ENCODE peak calls at places on chromosome 17, in nine cellular contexts. One of them, this sample, is unnamed.

GRCh38 chr17:30021708-30022317 is 80.4 kb downstream of the EFCAB5 start:
- DNase-seq in effector memory CD4-positive, alpha-beta T cell: no peak
- DNase-seq in PC-3: peak; percentile 54
- DNase-seq in astrocyte: peak; percentile 18
- DNase-seq in trophoblast cell: peak; percentile 72
- DNase-seq in activated T-cell treated with anti-CD3 and anti-CD28 coated beads, Interleukin-2, amount 50 U/mL, for 72 hours: peak; percentile 27
- DNase-seq in stimulated activated CD4-positive, alpha-beta T cell treated with anti-CD3 and anti-CD28 coated beads, Interleukin-1b, Interleukin-23, amount 100 ng/mL, for 1 hour: no peak
- DNase-seq in HFF-Myc: peak; percentile 31
- DNase-seq in A673: peak; percentile 66
- DNase-seq in this sample: peak; percentile 59

GRCh38 chr17:36068524-36068923 is 4.5 kb downstream of the CCL18 start:
- DNase-seq in effector memory CD4-positive, alpha-beta T cell: no peak
- DNase-seq in PC-3: no peak
- DNase-seq in astrocyte: no peak
- DNase-seq in trophoblast cell: no peak
- DNase-seq in activated T-cell treated with anti-CD3 and anti-CD28 coated beads, Interleukin-2, amount 50 U/mL, for 72 hours: no peak
- DNase-seq in stimulated activated CD4-positive, alpha-beta T cell treated with anti-CD3 and anti-CD28 coated beads, Interleukin-1b, Interleukin-23, amount 100 ng/mL, for 1 hour: no peak
- DNase-seq in HFF-Myc: no peak
- DNase-seq in A673: no peak
- DNase-seq in this sample: no peak

GRCh38 chr17:42525221-42525620 is 10.8 kb upstream of the NAGLU start:
- DNase-seq in effector memory CD4-positive, alpha-beta T cell: no peak
- DNase-seq in PC-3: no peak
- DNase-seq in astrocyte: peak; percentile 95
- DNase-seq in trophoblast cell: no peak
- DNase-seq in activated T-cell treated with anti-CD3 and anti-CD28 coated beads, Interleukin-2, amount 50 U/mL, for 72 hours: no peak
- DNase-seq in stimulated activated CD4-positive, alpha-beta T cell treated with anti-CD3 and anti-CD28 coated beads, Interleukin-1b, Interleukin-23, amount 100 ng/mL, for 1 hour: no peak
- DNase-seq in HFF-Myc: no peak
- DNase-seq in A673: no peak
- DNase-seq in this sample: peak; percentile 39

GRCh38 chr17:55577011-55577586 is 65.8 kb upstream of the SMIM36 start:
- DNase-seq in effector memory CD4-positive, alpha-beta T cell: no peak
- DNase-seq in PC-3: peak; percentile 71
- DNase-seq in astrocyte: peak; percentile 78
- DNase-seq in trophoblast cell: peak; percentile 49
- DNase-seq in activated T-cell treated with anti-CD3 and anti-CD28 coated beads, Interleukin-2, amount 50 U/mL, for 72 hours: peak; percentile 78
- DNase-seq in stimulated activated CD4-positive, alpha-beta T cell treated with anti-CD3 and anti-CD28 coated beads, Interleukin-1b, Interleukin-23, amount 100 ng/mL, for 1 hour: no peak
- DNase-seq in HFF-Myc: peak; percentile 31
- DNase-seq in A673: peak; percentile 59
- DNase-seq in this sample: peak; percentile 59

GRCh38 chr17:66514227-66514806 is 211.9 kb downstream of the PRKCA start:
- DNase-seq in effector memory CD4-positive, alpha-beta T cell: no peak
- DNase-seq in PC-3: peak; percentile 44
- DNase-seq in astrocyte: peak; percentile 71
- DNase-seq in trophoblast cell: no peak
- DNase-seq in activated T-cell treated with anti-CD3 and anti-CD28 coated beads, Interleukin-2, amount 50 U/mL, for 72 hours: peak; percentile 53
- DNase-seq in stimulated activated CD4-positive, alpha-beta T cell treated with anti-CD3 and anti-CD28 coated beads, Interleukin-1b, Interleukin-23, amount 100 ng/mL, for 1 hour: no peak
- DNase-seq in HFF-Myc: no peak
- DNase-seq in A673: no peak
- DNase-seq in this sample: peak; percentile 44

GRCh38 chr17:10614536-10615155 is 42.5 kb downstream of the MYH3 start:
- DNase-seq in effector memory CD4-positive, alpha-beta T cell: no peak
- DNase-seq in PC-3: peak; percentile 61
- DNase-seq in astrocyte: peak; percentile 2
- DNase-seq in trophoblast cell: peak; percentile 73
- DNase-seq in activated T-cell treated with anti-CD3 and anti-CD28 coated beads, Interleukin-2, amount 50 U/mL, for 72 hours: no peak
- DNase-seq in stimulated activated CD4-positive, alpha-beta T cell treated with anti-CD3 and anti-CD28 coated beads, Interleukin-1b, Interleukin-23, amount 100 ng/mL, for 1 hour: no peak
- DNase-seq in HFF-Myc: no peak
- DNase-seq in A673: peak; percentile 80
- DNase-seq in this sample: peak; percentile 47

GRCh38 chr17:52297230-52298010 is 138.9 kb upstream of the CA10 start:
- DNase-seq in effector memory CD4-positive, alpha-beta T cell: no peak
- DNase-seq in PC-3: peak; percentile 54
- DNase-seq in astrocyte: no peak
- DNase-seq in trophoblast cell: peak; percentile 4
- DNase-seq in activated T-cell treated with anti-CD3 and anti-CD28 coated beads, Interleukin-2, amount 50 U/mL, for 72 hours: no peak
- DNase-seq in stimulated activated CD4-positive, alpha-beta T cell treated with anti-CD3 and anti-CD28 coated beads, Interleukin-1b, Interleukin-23, amount 100 ng/mL, for 1 hour: no peak
- DNase-seq in HFF-Myc: no peak
- DNase-seq in A673: peak; percentile 29
- DNase-seq in this sample: peak; percentile 7

GRCh38 chr17:62781356-62781755 is 26.8 kb downstream of the MARCHF10 start:
- DNase-seq in effector memory CD4-positive, alpha-beta T cell: no peak
- DNase-seq in PC-3: no peak
- DNase-seq in astrocyte: peak; percentile 69
- DNase-seq in trophoblast cell: no peak
- DNase-seq in activated T-cell treated with anti-CD3 and anti-CD28 coated beads, Interleukin-2, amount 50 U/mL, for 72 hours: no peak
- DNase-seq in stimulated activated CD4-positive, alpha-beta T cell treated with anti-CD3 and anti-CD28 coated beads, Interleukin-1b, Interleukin-23, amount 100 ng/mL, for 1 hour: no peak
- DNase-seq in HFF-Myc: no peak
- DNase-seq in A673: no peak
- DNase-seq in this sample: no peak

GRCh38 chr17:57834146-57834741 is 15.6 kb downstream of the MRPS23 start:
- DNase-seq in effector memory CD4-positive, alpha-beta T cell: no peak
- DNase-seq in PC-3: peak; percentile 96
- DNase-seq in astrocyte: no peak
- DNase-seq in trophoblast cell: no peak
- DNase-seq in activated T-cell treated with anti-CD3 and anti-CD28 coated beads, Interleukin-2, amount 50 U/mL, for 72 hours: no peak
- DNase-seq in stimulated activated CD4-positive, alpha-beta T cell treated with anti-CD3 and anti-CD28 coated beads, Interleukin-1b, Interleukin-23, amount 100 ng/mL, for 1 hour: no peak
- DNase-seq in HFF-Myc: no peak
- DNase-seq in A673: no peak
- DNase-seq in this sample: peak; percentile 96

GRCh38 chr17:57496382-57496781 is 240.1 kb downstream of the MSI2 start:
- DNase-seq in effector memory CD4-positive, alpha-beta T cell: no peak
- DNase-seq in PC-3: no peak
- DNase-seq in astrocyte: no peak
- DNase-seq in trophoblast cell: no peak
- DNase-seq in activated T-cell treated with anti-CD3 and anti-CD28 coated beads, Interleukin-2, amount 50 U/mL, for 72 hours: no peak
- DNase-seq in stimulated activated CD4-positive, alpha-beta T cell treated with anti-CD3 and anti-CD28 coated beads, Interleukin-1b, Interleukin-23, amount 100 ng/mL, for 1 hour: no peak
- DNase-seq in HFF-Myc: no peak
- DNase-seq in A673: no peak
- DNase-seq in this sample: no peak

GRCh38 chr17:39174907-39175694 is 9.1 kb upstream of the ARL5C start:
- DNase-seq in effector memory CD4-positive, alpha-beta T cell: peak; percentile 55
- DNase-seq in PC-3: peak; percentile 43
- DNase-seq in astrocyte: no peak
- DNase-seq in trophoblast cell: peak; percentile 77
- DNase-seq in activated T-cell treated with anti-CD3 and anti-CD28 coated beads, Interleukin-2, amount 50 U/mL, for 72 hours: peak; percentile 79
- DNase-seq in stimulated activated CD4-positive, alpha-beta T cell treated with anti-CD3 and anti-CD28 coated beads, Interleukin-1b, Interleukin-23, amount 100 ng/mL, for 1 hour: peak; percentile 55
- DNase-seq in HFF-Myc: no peak
- DNase-seq in A673: peak; percentile 69
- DNase-seq in this sample: peak; percentile 50

GRCh38 chr17:76554131-76554530 is 14.3 kb downstream of the PRCD start:
- DNase-seq in effector memory CD4-positive, alpha-beta T cell: no peak
- DNase-seq in PC-3: no peak
- DNase-seq in astrocyte: no peak
- DNase-seq in trophoblast cell: no peak
- DNase-seq in activated T-cell treated with anti-CD3 and anti-CD28 coated beads, Interleukin-2, amount 50 U/mL, for 72 hours: no peak
- DNase-seq in stimulated activated CD4-positive, alpha-beta T cell treated with anti-CD3 and anti-CD28 coated beads, Interleukin-1b, Interleukin-23, amount 100 ng/mL, for 1 hour: no peak
- DNase-seq in HFF-Myc: no peak
- DNase-seq in A673: no peak
- DNase-seq in this sample: peak; percentile 95

GRCh38 chr17:31835984-31836383 is 23.1 kb downstream of the COPRS start:
- DNase-seq in effector memory CD4-positive, alpha-beta T cell: no peak
- DNase-seq in PC-3: no peak
- DNase-seq in astrocyte: no peak
- DNase-seq in trophoblast cell: no peak
- DNase-seq in activated T-cell treated with anti-CD3 and anti-CD28 coated beads, Interleukin-2, amount 50 U/mL, for 72 hours: no peak
- DNase-seq in stimulated activated CD4-positive, alpha-beta T cell treated with anti-CD3 and anti-CD28 coated beads, Interleukin-1b, Interleukin-23, amount 100 ng/mL, for 1 hour: no peak
- DNase-seq in HFF-Myc: no peak
- DNase-seq in A673: no peak
- DNase-seq in this sample: no peak

GRCh38 chr17:51815097-51815496 is 343.4 kb downstream of the CA10 start:
- DNase-seq in effector memory CD4-positive, alpha-beta T cell: no peak
- DNase-seq in PC-3: peak; percentile 7
- DNase-seq in astrocyte: no peak
- DNase-seq in trophoblast cell: no peak
- DNase-seq in activated T-cell treated with anti-CD3 and anti-CD28 coated beads, Interleukin-2, amount 50 U/mL, for 72 hours: no peak
- DNase-seq in stimulated activated CD4-positive, alpha-beta T cell treated with anti-CD3 and anti-CD28 coated beads, Interleukin-1b, Interleukin-23, amount 100 ng/mL, for 1 hour: no peak
- DNase-seq in HFF-Myc: no peak
- DNase-seq in A673: no peak
- DNase-seq in this sample: no peak

GRCh38 chr17:34207572-34207971 is 47.5 kb upstream of the CCL2 start:
- DNase-seq in effector memory CD4-positive, alpha-beta T cell: no peak
- DNase-seq in PC-3: no peak
- DNase-seq in astrocyte: peak; percentile 72
- DNase-seq in trophoblast cell: no peak
- DNase-seq in activated T-cell treated with anti-CD3 and anti-CD28 coated beads, Interleukin-2, amount 50 U/mL, for 72 hours: no peak
- DNase-seq in stimulated activated CD4-positive, alpha-beta T cell treated with anti-CD3 and anti-CD28 coated beads, Interleukin-1b, Interleukin-23, amount 100 ng/mL, for 1 hour: no peak
- DNase-seq in HFF-Myc: no peak
- DNase-seq in A673: no peak
- DNase-seq in this sample: peak; percentile 60

GRCh38 chr17:18968945-18969887 is 17.3 kb downstream of the SLC5A10 start:
- DNase-seq in effector memory CD4-positive, alpha-beta T cell: no peak
- DNase-seq in PC-3: peak; percentile 86
- DNase-seq in astrocyte: no peak
- DNase-seq in trophoblast cell: peak; percentile 87
- DNase-seq in activated T-cell treated with anti-CD3 and anti-CD28 coated beads, Interleukin-2, amount 50 U/mL, for 72 hours: no peak
- DNase-seq in stimulated activated CD4-positive, alpha-beta T cell treated with anti-CD3 and anti-CD28 coated beads, Interleukin-1b, Interleukin-23, amount 100 ng/mL, for 1 hour: no peak
- DNase-seq in HFF-Myc: no peak
- DNase-seq in A673: no peak
- DNase-seq in this sample: peak; percentile 38

GRCh38 chr17:40472733-40473452 is 28.5 kb downstream of the TNS4 start:
- DNase-seq in effector memory CD4-positive, alpha-beta T cell: no peak
- DNase-seq in PC-3: peak; percentile 50
- DNase-seq in astrocyte: no peak
- DNase-seq in trophoblast cell: peak; percentile 27
- DNase-seq in activated T-cell treated with anti-CD3 and anti-CD28 coated beads, Interleukin-2, amount 50 U/mL, for 72 hours: no peak
- DNase-seq in stimulated activated CD4-positive, alpha-beta T cell treated with anti-CD3 and anti-CD28 coated beads, Interleukin-1b, Interleukin-23, amount 100 ng/mL, for 1 hour: no peak
- DNase-seq in HFF-Myc: no peak
- DNase-seq in A673: no peak
- DNase-seq in this sample: no peak

GRCh38 chr17:57293077-57293476 is 36.8 kb downstream of the MSI2 start:
- DNase-seq in effector memory CD4-positive, alpha-beta T cell: no peak
- DNase-seq in PC-3: no peak
- DNase-seq in astrocyte: peak; percentile 80
- DNase-seq in trophoblast cell: peak; percentile 95
- DNase-seq in activated T-cell treated with anti-CD3 and anti-CD28 coated beads, Interleukin-2, amount 50 U/mL, for 72 hours: no peak
- DNase-seq in stimulated activated CD4-positive, alpha-beta T cell treated with anti-CD3 and anti-CD28 coated beads, Interleukin-1b, Interleukin-23, amount 100 ng/mL, for 1 hour: no peak
- DNase-seq in HFF-Myc: no peak
- DNase-seq in A673: no peak
- DNase-seq in this sample: peak; percentile 92

GRCh38 chr17:65370669-65371126 is 190.8 kb downstream of the AXIN2 start:
- DNase-seq in effector memory CD4-positive, alpha-beta T cell: no peak
- DNase-seq in PC-3: peak; percentile 83
- DNase-seq in astrocyte: no peak
- DNase-seq in trophoblast cell: no peak
- DNase-seq in activated T-cell treated with anti-CD3 and anti-CD28 coated beads, Interleukin-2, amount 50 U/mL, for 72 hours: no peak
- DNase-seq in stimulated activated CD4-positive, alpha-beta T cell treated with anti-CD3 and anti-CD28 coated beads, Interleukin-1b, Interleukin-23, amount 100 ng/mL, for 1 hour: no peak
- DNase-seq in HFF-Myc: no peak
- DNase-seq in A673: no peak
- DNase-seq in this sample: no peak

GRCh38 chr17:45428954-45429337 is 3.7 kb downstream of the ARHGAP27 start:
- DNase-seq in effector memory CD4-positive, alpha-beta T cell: no peak
- DNase-seq in PC-3: no peak
- DNase-seq in astrocyte: no peak
- DNase-seq in trophoblast cell: no peak
- DNase-seq in activated T-cell treated with anti-CD3 and anti-CD28 coated beads, Interleukin-2, amount 50 U/mL, for 72 hours: no peak
- DNase-seq in stimulated activated CD4-positive, alpha-beta T cell treated with anti-CD3 and anti-CD28 coated beads, Interleukin-1b, Interleukin-23, amount 100 ng/mL, for 1 hour: no peak
- DNase-seq in HFF-Myc: no peak
- DNase-seq in A673: no peak
- DNase-seq in this sample: no peak

GRCh38 chr17:49957350-49957749 is 11.6 kb upstream of the DLX4 start:
- DNase-seq in effector memory CD4-positive, alpha-beta T cell: no peak
- DNase-seq in PC-3: no peak
- DNase-seq in astrocyte: no peak
- DNase-seq in trophoblast cell: no peak
- DNase-seq in activated T-cell treated with anti-CD3 and anti-CD28 coated beads, Interleukin-2, amount 50 U/mL, for 72 hours: no peak
- DNase-seq in stimulated activated CD4-positive, alpha-beta T cell treated with anti-CD3 and anti-CD28 coated beads, Interleukin-1b, Interleukin-23, amount 100 ng/mL, for 1 hour: no peak
- DNase-seq in HFF-Myc: no peak
- DNase-seq in A673: no peak
- DNase-seq in this sample: no peak

GRCh38 chr17:76018801-76019200 is 8.3 kb downstream of the EVPL start:
- DNase-seq in effector memory CD4-positive, alpha-beta T cell: no peak
- DNase-seq in PC-3: no peak
- DNase-seq in astrocyte: no peak
- DNase-seq in trophoblast cell: no peak
- DNase-seq in activated T-cell treated with anti-CD3 and anti-CD28 coated beads, Interleukin-2, amount 50 U/mL, for 72 hours: no peak
- DNase-seq in stimulated activated CD4-positive, alpha-beta T cell treated with anti-CD3 and anti-CD28 coated beads, Interleukin-1b, Interleukin-23, amount 100 ng/mL, for 1 hour: no peak
- DNase-seq in HFF-Myc: no peak
- DNase-seq in A673: no peak
- DNase-seq in this sample: no peak

GRCh38 chr17:77619851-77620250 is 338.7 kb upstream of the TNRC6C start:
- DNase-seq in effector memory CD4-positive, alpha-beta T cell: no peak
- DNase-seq in PC-3: peak; percentile 71
- DNase-seq in astrocyte: peak; percentile 86
- DNase-seq in trophoblast cell: peak; percentile 48
- DNase-seq in activated T-cell treated with anti-CD3 and anti-CD28 coated beads, Interleukin-2, amount 50 U/mL, for 72 hours: no peak
- DNase-seq in stimulated activated CD4-positive, alpha-beta T cell treated with anti-CD3 and anti-CD28 coated beads, Interleukin-1b, Interleukin-23, amount 100 ng/mL, for 1 hour: no peak
- DNase-seq in HFF-Myc: no peak
- DNase-seq in A673: no peak
- DNase-seq in this sample: peak; percentile 57

GRCh38 chr17:81711814-81712467 is at the start of gene SLC25A10:
- DNase-seq in effector memory CD4-positive, alpha-beta T cell: peak; percentile 58
- DNase-seq in PC-3: peak; percentile 92
- DNase-seq in astrocyte: peak; percentile 51
- DNase-seq in trophoblast cell: peak; percentile 90
- DNase-seq in activated T-cell treated with anti-CD3 and anti-CD28 coated beads, Interleukin-2, amount 50 U/mL, for 72 hours: peak; percentile 89
- DNase-seq in stimulated activated CD4-positive, alpha-beta T cell treated with anti-CD3 and anti-CD28 coated beads, Interleukin-1b, Interleukin-23, amount 100 ng/mL, for 1 hour: peak; percentile 36
- DNase-seq in HFF-Myc: no peak
- DNase-seq in A673: peak; percentile 90
- DNase-seq in this sample: peak; percentile 95

GRCh38 chr17:75835315-75835987 is 8.8 kb downstream of the UNC13D start:
- DNase-seq in effector memory CD4-positive, alpha-beta T cell: no peak
- DNase-seq in PC-3: no peak
- DNase-seq in astrocyte: no peak
- DNase-seq in trophoblast cell: no peak
- DNase-seq in activated T-cell treated with anti-CD3 and anti-CD28 coated beads, Interleukin-2, amount 50 U/mL, for 72 hours: no peak
- DNase-seq in stimulated activated CD4-positive, alpha-beta T cell treated with anti-CD3 and anti-CD28 coated beads, Interleukin-1b, Interleukin-23, amount 100 ng/mL, for 1 hour: no peak
- DNase-seq in HFF-Myc: no peak
- DNase-seq in A673: peak; percentile 72
- DNase-seq in this sample: no peak

GRCh38 chr17:19287651-19288050 is 50.5 kb downstream of the EPN2 start:
- DNase-seq in effector memory CD4-positive, alpha-beta T cell: no peak
- DNase-seq in PC-3: no peak
- DNase-seq in astrocyte: no peak
- DNase-seq in trophoblast cell: no peak
- DNase-seq in activated T-cell treated with anti-CD3 and anti-CD28 coated beads, Interleukin-2, amount 50 U/mL, for 72 hours: no peak
- DNase-seq in stimulated activated CD4-positive, alpha-beta T cell treated with anti-CD3 and anti-CD28 coated beads, Interleukin-1b, Interleukin-23, amount 100 ng/mL, for 1 hour: no peak
- DNase-seq in HFF-Myc: no peak
- DNase-seq in A673: no peak
- DNase-seq in this sample: no peak

GRCh38 chr17:61284174-61284573 is 115.5 kb upstream of the TBX2 start:
- DNase-seq in effector memory CD4-positive, alpha-beta T cell: no peak
- DNase-seq in PC-3: peak; percentile 57
- DNase-seq in astrocyte: peak; percentile 86
- DNase-seq in trophoblast cell: peak; percentile 8
- DNase-seq in activated T-cell treated with anti-CD3 and anti-CD28 coated beads, Interleukin-2, amount 50 U/mL, for 72 hours: no peak
- DNase-seq in stimulated activated CD4-positive, alpha-beta T cell treated with anti-CD3 and anti-CD28 coated beads, Interleukin-1b, Interleukin-23, amount 100 ng/mL, for 1 hour: no peak
- DNase-seq in HFF-Myc: no peak
- DNase-seq in A673: no peak
- DNase-seq in this sample: peak; percentile 86

GRCh38 chr17:75785016-75785769 is 587 bp downstream of the UNK start:
- DNase-seq in effector memory CD4-positive, alpha-beta T cell: no peak
- DNase-seq in PC-3: peak; percentile 96
- DNase-seq in astrocyte: peak; percentile 72
- DNase-seq in trophoblast cell: peak; percentile 89
- DNase-seq in activated T-cell treated with anti-CD3 and anti-CD28 coated beads, Interleukin-2, amount 50 U/mL, for 72 hours: peak; percentile 91
- DNase-seq in stimulated activated CD4-positive, alpha-beta T cell treated with anti-CD3 and anti-CD28 coated beads, Interleukin-1b, Interleukin-23, amount 100 ng/mL, for 1 hour: peak; percentile 71
- DNase-seq in HFF-Myc: no peak
- DNase-seq in A673: peak; percentile 93
- DNase-seq in this sample: peak; percentile 93

GRCh38 chr17:161481-161880 is 20.0 kb downstream of the DOC2B start:
- DNase-seq in effector memory CD4-positive, alpha-beta T cell: no peak
- DNase-seq in PC-3: no peak
- DNase-seq in astrocyte: no peak
- DNase-seq in trophoblast cell: no peak
- DNase-seq in activated T-cell treated with anti-CD3 and anti-CD28 coated beads, Interleukin-2, amount 50 U/mL, for 72 hours: no peak
- DNase-seq in stimulated activated CD4-positive, alpha-beta T cell treated with anti-CD3 and anti-CD28 coated beads, Interleukin-1b, Interleukin-23, amount 100 ng/mL, for 1 hour: no peak
- DNase-seq in HFF-Myc: no peak
- DNase-seq in A673: no peak
- DNase-seq in this sample: no peak

GRCh38 chr17:27660436-27660835 is 29.4 kb downstream of the LGALS9 start:
- DNase-seq in effector memory CD4-positive, alpha-beta T cell: no peak
- DNase-seq in PC-3: no peak
- DNase-seq in astrocyte: no peak
- DNase-seq in trophoblast cell: no peak
- DNase-seq in activated T-cell treated with anti-CD3 and anti-CD28 coated beads, Interleukin-2, amount 50 U/mL, for 72 hours: no peak
- DNase-seq in stimulated activated CD4-positive, alpha-beta T cell treated with anti-CD3 and anti-CD28 coated beads, Interleukin-1b, Interleukin-23, amount 100 ng/mL, for 1 hour: no peak
- DNase-seq in HFF-Myc: no peak
- DNase-seq in A673: no peak
- DNase-seq in this sample: no peak

GRCh38 chr17:53142890-53143289 is 679.8 kb upstream of the KIF2B start:
- DNase-seq in effector memory CD4-positive, alpha-beta T cell: no peak
- DNase-seq in PC-3: peak; percentile 19
- DNase-seq in astrocyte: no peak
- DNase-seq in trophoblast cell: no peak
- DNase-seq in activated T-cell treated with anti-CD3 and anti-CD28 coated beads, Interleukin-2, amount 50 U/mL, for 72 hours: no peak
- DNase-seq in stimulated activated CD4-positive, alpha-beta T cell treated with anti-CD3 and anti-CD28 coated beads, Interleukin-1b, Interleukin-23, amount 100 ng/mL, for 1 hour: no peak
- DNase-seq in HFF-Myc: no peak
- DNase-seq in A673: peak; percentile 56
- DNase-seq in this sample: peak; percentile 4

This sample was measured in kidney tubule cell.